ENCODE peak calls at places on chromosome 15, in five cellular contexts. One of them, this sample, is unnamed.

GRCh38 chr15:43190178-43190577 is 5.0 kb downstream of the CCNDBP1 start:
- DNase-seq in breast epithelium: peak
- DNase-seq in progenitor cell of endocrine pancreas: no peak
- DNase-seq in psoas muscle: peak
- DNase-seq in A549: no peak
- DNase-seq in this sample: no peak

GRCh38 chr15:71761649-71762048 is 48.7 kb upstream of the NR2E3 start:
- DNase-seq in breast epithelium: no peak
- DNase-seq in progenitor cell of endocrine pancreas: no peak
- DNase-seq in psoas muscle: no peak
- DNase-seq in A549: peak
- DNase-seq in this sample: no peak

GRCh38 chr15:71650603-71651002 is 159.8 kb upstream of the NR2E3 start:
- DNase-seq in breast epithelium: no peak
- DNase-seq in progenitor cell of endocrine pancreas: no peak
- DNase-seq in psoas muscle: no peak
- DNase-seq in A549: no peak
- DNase-seq in this sample: no peak

GRCh38 chr15:48592221-48592731 is 53.2 kb downstream of the FBN1 start:
- DNase-seq in breast epithelium: no peak
- DNase-seq in progenitor cell of endocrine pancreas: no peak
- DNase-seq in psoas muscle: no peak
- DNase-seq in A549: peak
- DNase-seq in this sample: no peak

GRCh38 chr15:98694153-98694552 is 45.8 kb downstream of the IGF1R start:
- DNase-seq in breast epithelium: no peak
- DNase-seq in progenitor cell of endocrine pancreas: no peak
- DNase-seq in psoas muscle: no peak
- DNase-seq in A549: no peak
- DNase-seq in this sample: no peak

GRCh38 chr15:90287096-90287495 is 21.6 kb downstream of the NGRN start:
- DNase-seq in breast epithelium: no peak
- DNase-seq in progenitor cell of endocrine pancreas: no peak
- DNase-seq in psoas muscle: no peak
- DNase-seq in A549: no peak
- DNase-seq in this sample: no peak

GRCh38 chr15:39495871-39496459 is 84.9 kb upstream of the THBS1 start:
- DNase-seq in breast epithelium: no peak
- DNase-seq in progenitor cell of endocrine pancreas: no peak
- DNase-seq in psoas muscle: no peak
- DNase-seq in A549: no peak
- DNase-seq in this sample: no peak

GRCh38 chr15:59140422-59141226 is 35.7 kb downstream of the CCNB2 start:
- DNase-seq in breast epithelium: no peak
- DNase-seq in progenitor cell of endocrine pancreas: no peak
- DNase-seq in psoas muscle: no peak
- DNase-seq in A549: no peak
- DNase-seq in this sample: no peak

GRCh38 chr15:42110367-42110766 is 16.0 kb upstream of the PLA2G4D start:
- DNase-seq in breast epithelium: no peak
- DNase-seq in progenitor cell of endocrine pancreas: no peak
- DNase-seq in psoas muscle: no peak
- DNase-seq in A549: no peak
- DNase-seq in this sample: no peak

GRCh38 chr15:52652984-52653383 is 26.2 kb downstream of the ATOSA start:
- DNase-seq in breast epithelium: no peak
- DNase-seq in progenitor cell of endocrine pancreas: no peak
- DNase-seq in psoas muscle: no peak
- DNase-seq in A549: peak
- DNase-seq in this sample: no peak

GRCh38 chr15:89912674-89913396 is at the start of gene ARPIN:
- DNase-seq in breast epithelium: no peak
- DNase-seq in progenitor cell of endocrine pancreas: peak
- DNase-seq in psoas muscle: peak
- DNase-seq in A549: peak
- DNase-seq in this sample: peak

GRCh38 chr15:45585069-45585468 is 2.1 kb upstream of the BLOC1S6 start:
- DNase-seq in breast epithelium: no peak
- DNase-seq in progenitor cell of endocrine pancreas: no peak
- DNase-seq in psoas muscle: no peak
- DNase-seq in A549: no peak
- DNase-seq in this sample: no peak

GRCh38 chr15:69973102-69973714 is 124.5 kb downstream of the TLE3 start:
- DNase-seq in breast epithelium: no peak
- DNase-seq in progenitor cell of endocrine pancreas: no peak
- DNase-seq in psoas muscle: no peak
- DNase-seq in A549: peak
- DNase-seq in this sample: no peak

GRCh38 chr15:92800013-92800412 is 100.1 kb upstream of the CHD2 start:
- DNase-seq in breast epithelium: no peak
- DNase-seq in progenitor cell of endocrine pancreas: no peak
- DNase-seq in psoas muscle: no peak
- DNase-seq in A549: no peak
- DNase-seq in this sample: no peak

GRCh38 chr15:58286541-58286940 is 145.2 kb upstream of the LIPC start:
- DNase-seq in breast epithelium: no peak
- DNase-seq in progenitor cell of endocrine pancreas: no peak
- DNase-seq in psoas muscle: no peak
- DNase-seq in A549: no peak
- DNase-seq in this sample: no peak

GRCh38 chr15:70723124-70723427 is 40.3 kb downstream of the UACA start:
- DNase-seq in breast epithelium: no peak
- DNase-seq in progenitor cell of endocrine pancreas: no peak
- DNase-seq in psoas muscle: no peak
- DNase-seq in A549: no peak
- DNase-seq in this sample: no peak

GRCh38 chr15:69893863-69894262 is 203.9 kb downstream of the TLE3 start:
- DNase-seq in breast epithelium: no peak
- DNase-seq in progenitor cell of endocrine pancreas: no peak
- DNase-seq in psoas muscle: peak
- DNase-seq in A549: no peak
- DNase-seq in this sample: no peak

GRCh38 chr15:90294601-90295269 is 29.3 kb downstream of the NGRN start:
- DNase-seq in breast epithelium: no peak
- DNase-seq in progenitor cell of endocrine pancreas: no peak
- DNase-seq in psoas muscle: no peak
- DNase-seq in A549: no peak
- DNase-seq in this sample: no peak

GRCh38 chr15:100759116-100759515 is 120.5 kb upstream of the ALDH1A3 start:
- DNase-seq in breast epithelium: no peak
- DNase-seq in progenitor cell of endocrine pancreas: no peak
- DNase-seq in psoas muscle: no peak
- DNase-seq in A549: peak
- DNase-seq in this sample: no peak

GRCh38 chr15:67510597-67511225 is 10.2 kb upstream of the C15orf61 start:
- DNase-seq in breast epithelium: no peak
- DNase-seq in progenitor cell of endocrine pancreas: no peak
- DNase-seq in psoas muscle: no peak
- DNase-seq in A549: no peak
- DNase-seq in this sample: no peak

GRCh38 chr15:78069052-78069414 is 8.5 kb downstream of the TBC1D2B start:
- DNase-seq in breast epithelium: no peak
- DNase-seq in progenitor cell of endocrine pancreas: no peak
- DNase-seq in psoas muscle: no peak
- DNase-seq in A549: no peak
- DNase-seq in this sample: no peak
- TF ChIP-seq CTCF in breast epithelium: no peak
- TF ChIP-seq CTCF in progenitor cell of endocrine pancreas: no peak
- TF ChIP-seq CTCF in psoas muscle: no peak
- TF ChIP-seq CTCF in A549: no peak
- TF ChIP-seq CTCF in this sample: no peak

DNA sequence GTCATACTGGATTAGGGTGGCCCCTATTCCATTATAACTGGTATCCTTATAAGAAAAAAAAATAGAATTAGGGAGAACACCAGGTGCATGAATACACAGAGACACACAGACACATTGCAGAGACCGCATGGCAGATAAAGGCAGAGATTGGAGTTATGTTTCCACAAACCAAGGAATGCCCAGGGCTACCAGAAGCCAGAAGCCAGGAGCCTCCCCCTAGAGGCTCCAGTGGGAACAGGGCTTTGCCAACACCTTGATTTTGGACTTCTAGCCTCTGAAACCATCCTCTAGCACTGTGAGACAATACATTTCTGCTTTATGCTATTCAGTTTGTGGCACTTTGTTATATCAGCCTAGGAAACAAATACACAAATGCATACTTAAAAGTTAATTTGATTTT is 10.4 kb downstream of the GOLM2 start:
- DNase-seq in breast epithelium: no peak
- DNase-seq in progenitor cell of endocrine pancreas: no peak
- DNase-seq in psoas muscle: no peak
- DNase-seq in A549: peak
- DNase-seq in this sample: no peak
- TF ChIP-seq CTCF in breast epithelium: no peak
- TF ChIP-seq CTCF in progenitor cell of endocrine pancreas: peak
- TF ChIP-seq CTCF in psoas muscle: no peak
- TF ChIP-seq CTCF in A549: peak
- TF ChIP-seq CTCF in this sample: no peak

DNA sequence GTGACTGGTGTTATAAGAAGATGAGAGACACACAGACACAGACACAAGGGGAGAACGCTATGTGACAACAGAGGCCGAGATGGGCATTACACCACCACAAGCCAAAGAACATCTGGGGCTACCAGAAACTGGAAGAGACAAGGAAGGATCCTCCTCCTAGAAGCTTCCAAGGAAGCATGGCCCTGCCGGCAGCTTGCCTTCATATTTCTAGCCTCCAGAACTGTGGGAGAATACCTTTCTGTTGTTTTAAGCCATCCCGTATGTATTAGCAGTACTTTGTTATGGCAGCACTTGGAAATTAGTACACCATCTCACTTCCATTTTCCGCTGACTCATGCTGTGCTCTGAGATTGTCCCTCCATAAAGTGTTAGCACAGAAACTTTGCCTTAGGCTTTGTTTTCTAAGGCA is 38.7 kb upstream of the CA12 start:
- DNase-seq in breast epithelium: no peak
- DNase-seq in progenitor cell of endocrine pancreas: no peak
- DNase-seq in psoas muscle: no peak
- DNase-seq in A549: peak
- DNase-seq in this sample: no peak
- TF ChIP-seq CTCF in breast epithelium: no peak
- TF ChIP-seq CTCF in progenitor cell of endocrine pancreas: no peak
- TF ChIP-seq CTCF in psoas muscle: no peak
- TF ChIP-seq CTCF in A549: no peak
- TF ChIP-seq CTCF in this sample: no peak

GRCh38 chr15:77346637-77347036 is 73.3 kb downstream of the PEAK1 start:
- DNase-seq in breast epithelium: no peak
- DNase-seq in progenitor cell of endocrine pancreas: no peak
- DNase-seq in psoas muscle: no peak
- DNase-seq in A549: no peak
- DNase-seq in this sample: no peak
- TF ChIP-seq CTCF in breast epithelium: no peak
- TF ChIP-seq CTCF in progenitor cell of endocrine pancreas: no peak
- TF ChIP-seq CTCF in psoas muscle: no peak
- TF ChIP-seq CTCF in A549: no peak
- TF ChIP-seq CTCF in this sample: no peak

GRCh38 chr15:50128266-50128665 is 9.2 kb upstream of the ATP8B4 start:
- DNase-seq in breast epithelium: no peak
- DNase-seq in progenitor cell of endocrine pancreas: no peak
- DNase-seq in psoas muscle: peak
- DNase-seq in A549: peak
- DNase-seq in this sample: no peak
- TF ChIP-seq CTCF in breast epithelium: no peak
- TF ChIP-seq CTCF in progenitor cell of endocrine pancreas: no peak
- TF ChIP-seq CTCF in psoas muscle: no peak
- TF ChIP-seq CTCF in A549: no peak
- TF ChIP-seq CTCF in this sample: no peak

DNA sequence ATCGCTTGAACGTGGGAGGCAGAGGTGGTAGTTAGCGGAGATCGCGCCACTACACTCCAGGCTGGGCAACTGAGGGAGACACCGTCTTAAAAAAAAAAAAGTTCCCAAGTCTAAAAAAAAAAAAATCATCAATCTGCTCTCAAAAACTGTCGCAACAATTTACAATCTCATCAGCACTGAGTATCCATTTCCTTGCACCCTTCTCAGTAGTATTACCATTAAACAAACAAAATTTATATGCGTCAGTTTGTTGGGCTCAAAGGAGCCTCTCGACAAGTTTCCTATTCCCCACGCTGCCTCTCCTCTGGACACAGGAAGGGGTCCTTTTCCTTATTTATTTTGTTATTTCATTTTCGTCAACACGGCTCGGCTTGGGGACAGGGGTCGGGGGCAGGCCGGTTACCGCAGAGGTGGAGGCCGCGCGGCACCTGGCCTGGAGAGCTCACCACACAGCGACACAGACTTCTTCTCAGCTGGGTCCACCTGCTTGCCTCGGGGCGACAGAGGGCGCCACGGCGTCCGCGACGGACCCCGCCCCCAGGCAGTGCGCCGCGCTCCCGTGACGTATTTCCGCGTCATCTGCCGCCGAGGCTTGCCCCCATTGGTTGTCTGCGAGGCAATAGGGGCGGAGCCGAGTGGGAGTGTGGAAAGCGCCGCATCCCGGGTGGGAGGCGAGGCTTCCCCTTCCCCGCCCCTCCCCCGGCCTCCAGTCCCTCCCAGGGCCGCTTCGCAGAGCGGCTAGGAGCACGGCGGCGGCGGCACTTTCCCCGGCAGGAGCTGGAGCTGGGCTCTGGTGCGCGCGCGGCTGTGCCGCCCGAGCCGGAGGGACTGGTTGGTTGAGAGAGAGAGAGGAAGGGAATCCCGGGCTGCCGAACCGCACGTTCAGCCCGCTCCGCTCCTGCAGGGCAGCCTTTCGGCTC is at the start of gene MAP2K1:
- DNase-seq in breast epithelium: peak
- DNase-seq in progenitor cell of endocrine pancreas: peak
- DNase-seq in psoas muscle: peak
- DNase-seq in A549: peak
- DNase-seq in this sample: peak
- TF ChIP-seq CTCF in breast epithelium: peak
- TF ChIP-seq CTCF in progenitor cell of endocrine pancreas: peak
- TF ChIP-seq CTCF in psoas muscle: peak
- TF ChIP-seq CTCF in A549: peak
- TF ChIP-seq CTCF in this sample: peak

DNA sequence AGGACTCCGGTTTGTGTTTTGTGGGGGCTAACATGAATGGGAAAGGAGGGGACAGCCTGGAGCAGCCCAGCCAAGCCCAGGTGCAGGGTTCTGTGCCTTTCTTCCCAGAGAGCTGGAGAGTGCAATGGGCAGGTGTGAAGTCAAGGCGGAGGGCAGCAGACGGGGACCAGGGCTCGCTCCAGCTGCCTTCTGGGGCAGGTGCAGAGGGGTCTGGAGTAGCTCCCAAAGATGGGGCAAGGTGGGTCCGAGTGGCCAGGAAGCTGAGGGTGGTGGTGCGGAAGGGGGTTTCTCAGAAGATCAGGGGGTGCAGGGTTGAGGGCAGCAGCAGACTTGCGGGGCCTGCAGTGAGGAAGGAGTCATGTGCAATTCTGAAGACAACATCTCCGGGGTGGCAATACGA is 158.9 kb downstream of the NSMCE3 start:
- DNase-seq in breast epithelium: no peak
- DNase-seq in progenitor cell of endocrine pancreas: no peak
- DNase-seq in psoas muscle: no peak
- DNase-seq in A549: no peak
- DNase-seq in this sample: no peak
- TF ChIP-seq CTCF in breast epithelium: no peak
- TF ChIP-seq CTCF in progenitor cell of endocrine pancreas: no peak
- TF ChIP-seq CTCF in psoas muscle: no peak
- TF ChIP-seq CTCF in A549: no peak
- TF ChIP-seq CTCF in this sample: no peak

GRCh38 chr15:96583671-96584070 is 253.2 kb downstream of the NR2F2 start:
- DNase-seq in breast epithelium: no peak
- DNase-seq in progenitor cell of endocrine pancreas: no peak
- DNase-seq in psoas muscle: no peak
- DNase-seq in A549: no peak
- DNase-seq in this sample: no peak
- TF ChIP-seq CTCF in breast epithelium: no peak
- TF ChIP-seq CTCF in progenitor cell of endocrine pancreas: no peak
- TF ChIP-seq CTCF in psoas muscle: no peak
- TF ChIP-seq CTCF in A549: no peak
- TF ChIP-seq CTCF in this sample: no peak